ENCODE peak calls at places on chromosomes 16 and 17, in five cellular contexts. A is fibroblast of mammary gland, N is transverse colon, J is skeletal muscle cell, Q is NCI-H1930. C is an unnamed sample.

GRCh38 chr16:85663891-85664321 is 24.8 kb downstream of the GINS2 start:
- DNase-seq in A (peak; percentile 28), N (peak; percentile 55), Q (no peak), J (no peak), C (no peak)

GRCh38 chr17:37787055-37787720 is 42.3 kb upstream of the HNF1B start:
- DNase-seq in N (peak; percentile 88), Q (no peak), A (peak; percentile 22), J (no peak), C (no peak)

GRCh38 chr17:50689956-50690886 is 17.5 kb downstream of the ANKRD40 start:
- DNase-seq in N (no peak), Q (no peak), J (no peak), A (no peak), C (no peak)

GRCh38 chr17:41171881-41172280 is 3.9 kb upstream of the KRTAP4-3 start:
- DNase-seq in A (peak; percentile 71), J (peak; percentile 11), N (no peak), Q (no peak), C (no peak)

GRCh38 chr16:88264641-88265285 is 118.0 kb upstream of the ZNF469 start:
- DNase-seq in Q (no peak), J (peak; percentile 76), A (peak; percentile 93), N (peak; percentile 86), C (no peak)

GRCh38 chr16:2170080-2170479 is 14.5 kb downstream of the TRAF7 start:
- DNase-seq in Q (no peak), A (no peak), N (no peak), J (no peak), C (no peak)

GRCh38 chr16:6884002-6884401 is 448.6 kb upstream of the RBFOX1 start:
- DNase-seq in N (no peak), Q (no peak), A (no peak), J (no peak), C (peak; percentile 4)

GRCh38 chr16:88468289-88469129 is 15.4 kb downstream of the ZFPM1 start:
- DNase-seq in Q (no peak), J (no peak), N (no peak), A (peak; percentile 31), C (peak; percentile 41)

GRCh38 chr16:56849690-56850680 is 15.0 kb upstream of the SLC12A3 start:
- DNase-seq in J (no peak), A (peak; percentile 6), N (no peak), Q (no peak), C (no peak)

GRCh38 chr17:14622622-14623101 is 321.8 kb downstream of the HS3ST3B1 start:
- DNase-seq in A (no peak), N (no peak), J (no peak), Q (no peak), C (peak; percentile 25)

GRCh38 chr16:31351937-31352315 is 3.0 kb upstream of the ITGAX start:
- DNase-seq in A (peak; percentile 29), J (no peak), Q (no peak), N (no peak), C (no peak)

C was measured in OCI-LY7.